ENCODE peak calls at places on chromosomes 16 and 17, in six cellular contexts. One of them, this sample, is unnamed.

GRCh38 chr16:8505327-8505991 is 84.9 kb downstream of the TMEM114 start:
- DNase-seq in heart right ventricle: no peak
- DNase-seq in tibial artery: no peak
- DNase-seq in adipocyte: no peak
- DNase-seq in right cardiac atrium: no peak
- DNase-seq in colonic mucosa: peak; percentile 43
- DNase-seq in this sample: no peak

GRCh38 chr16:84543931-84544776 is 39.7 kb upstream of the MEAK7 start:
- DNase-seq in heart right ventricle: peak; percentile 15
- DNase-seq in tibial artery: no peak
- DNase-seq in adipocyte: no peak
- DNase-seq in right cardiac atrium: no peak
- DNase-seq in colonic mucosa: peak; percentile 45
- DNase-seq in this sample: no peak

GRCh38 chr17:5378566-5379207 is 40.8 kb downstream of the NUP88 start:
- DNase-seq in heart right ventricle: no peak
- DNase-seq in tibial artery: no peak
- DNase-seq in adipocyte: no peak
- DNase-seq in right cardiac atrium: no peak
- DNase-seq in colonic mucosa: no peak
- DNase-seq in this sample: no peak

GRCh38 chr17:17186051-17186450 is 20.1 kb downstream of the PLD6 start:
- DNase-seq in heart right ventricle: no peak
- DNase-seq in tibial artery: no peak
- DNase-seq in adipocyte: no peak
- DNase-seq in right cardiac atrium: no peak
- DNase-seq in colonic mucosa: no peak
- DNase-seq in this sample: peak; percentile 79

GRCh38 chr17:7484964-7485377 is 805 bp downstream of the POLR2A start:
- DNase-seq in heart right ventricle: no peak
- DNase-seq in tibial artery: no peak
- DNase-seq in adipocyte: no peak
- DNase-seq in right cardiac atrium: no peak
- DNase-seq in colonic mucosa: no peak
- DNase-seq in this sample: no peak

GRCh38 chr16:17290237-17290636 is 180.5 kb downstream of the XYLT1 start:
- DNase-seq in heart right ventricle: no peak
- DNase-seq in tibial artery: no peak
- DNase-seq in adipocyte: no peak
- DNase-seq in right cardiac atrium: no peak
- DNase-seq in colonic mucosa: no peak
- DNase-seq in this sample: no peak

GRCh38 chr17:68125471-68125870 is 89.9 kb downstream of the KPNA2 start:
- DNase-seq in heart right ventricle: no peak
- DNase-seq in tibial artery: no peak
- DNase-seq in adipocyte: no peak
- DNase-seq in right cardiac atrium: no peak
- DNase-seq in colonic mucosa: no peak
- DNase-seq in this sample: no peak

GRCh38 chr17:26731005-26731921 is 562.7 kb upstream of the WSB1 start:
- DNase-seq in heart right ventricle: no peak
- DNase-seq in tibial artery: no peak
- DNase-seq in adipocyte: no peak
- DNase-seq in right cardiac atrium: no peak
- DNase-seq in colonic mucosa: no peak
- DNase-seq in this sample: peak; percentile 78

GRCh38 chr16:1389762-1390161 is 24.7 kb downstream of the UNKL start:
- DNase-seq in heart right ventricle: no peak
- DNase-seq in tibial artery: no peak
- DNase-seq in adipocyte: no peak
- DNase-seq in right cardiac atrium: no peak
- DNase-seq in colonic mucosa: no peak
- DNase-seq in this sample: no peak

GRCh38 chr16:86988920-86989715 is 328.1 kb downstream of the C16orf95 start:
- DNase-seq in heart right ventricle: no peak
- DNase-seq in tibial artery: no peak
- DNase-seq in adipocyte: no peak
- DNase-seq in right cardiac atrium: no peak
- DNase-seq in colonic mucosa: no peak
- DNase-seq in this sample: no peak

GRCh38 chr16:22681881-22682291 is 132.1 kb upstream of the HS3ST2 start:
- DNase-seq in heart right ventricle: no peak
- DNase-seq in tibial artery: no peak
- DNase-seq in adipocyte: no peak
- DNase-seq in right cardiac atrium: no peak
- DNase-seq in colonic mucosa: no peak
- DNase-seq in this sample: no peak

GRCh38 chr16:64238576-64238975 is 883.3 kb downstream of the CDH11 start:
- DNase-seq in heart right ventricle: no peak
- DNase-seq in tibial artery: no peak
- DNase-seq in adipocyte: peak; percentile 28
- DNase-seq in right cardiac atrium: no peak
- DNase-seq in colonic mucosa: no peak
- DNase-seq in this sample: no peak

GRCh38 chr17:79755591-79755990 is 22.4 kb upstream of the CBX2 start:
- DNase-seq in heart right ventricle: no peak
- DNase-seq in tibial artery: no peak
- DNase-seq in adipocyte: no peak
- DNase-seq in right cardiac atrium: no peak
- DNase-seq in colonic mucosa: no peak
- DNase-seq in this sample: peak; percentile 10

GRCh38 chr16:69423189-69423588 is 1.2 kb upstream of the CYB5B start:
- DNase-seq in heart right ventricle: no peak
- DNase-seq in tibial artery: no peak
- DNase-seq in adipocyte: no peak
- DNase-seq in right cardiac atrium: no peak
- DNase-seq in colonic mucosa: no peak
- DNase-seq in this sample: no peak

GRCh38 chr17:30344283-30345088 is 10.6 kb upstream of the TMIGD1 start:
- DNase-seq in heart right ventricle: peak; percentile 56
- DNase-seq in tibial artery: no peak
- DNase-seq in adipocyte: peak; percentile 48
- DNase-seq in right cardiac atrium: peak; percentile 43
- DNase-seq in colonic mucosa: peak; percentile 82
- DNase-seq in this sample: peak; percentile 79

GRCh38 chr16:1773703-1774455 is 945 bp upstream of the MRPS34 start:
- DNase-seq in heart right ventricle: no peak
- DNase-seq in tibial artery: no peak
- DNase-seq in adipocyte: peak; percentile 51
- DNase-seq in right cardiac atrium: no peak
- DNase-seq in colonic mucosa: no peak
- DNase-seq in this sample: no peak

GRCh38 chr17:82440377-82440981 is 10.1 kb downstream of the CYBC1 start:
- DNase-seq in heart right ventricle: no peak
- DNase-seq in tibial artery: no peak
- DNase-seq in adipocyte: no peak
- DNase-seq in right cardiac atrium: peak; percentile 28
- DNase-seq in colonic mucosa: peak; percentile 24
- DNase-seq in this sample: peak; percentile 81

GRCh38 chr17:82438401-82439193 is 12.0 kb downstream of the CYBC1 start:
- DNase-seq in heart right ventricle: no peak
- DNase-seq in tibial artery: no peak
- DNase-seq in adipocyte: no peak
- DNase-seq in right cardiac atrium: no peak
- DNase-seq in colonic mucosa: no peak
- DNase-seq in this sample: no peak

GRCh38 chr17:82440991-82441627 is 9.4 kb downstream of the CYBC1 start:
- DNase-seq in heart right ventricle: no peak
- DNase-seq in tibial artery: no peak
- DNase-seq in adipocyte: no peak
- DNase-seq in right cardiac atrium: peak; percentile 46
- DNase-seq in colonic mucosa: no peak
- DNase-seq in this sample: no peak

GRCh38 chr17:82439829-82440365 is 10.7 kb downstream of the CYBC1 start:
- DNase-seq in heart right ventricle: no peak
- DNase-seq in tibial artery: no peak
- DNase-seq in adipocyte: no peak
- DNase-seq in right cardiac atrium: no peak
- DNase-seq in colonic mucosa: no peak
- DNase-seq in this sample: no peak

GRCh38 chr17:82439194-82439828 is 11.2 kb downstream of the CYBC1 start:
- DNase-seq in heart right ventricle: no peak
- DNase-seq in tibial artery: no peak
- DNase-seq in adipocyte: no peak
- DNase-seq in right cardiac atrium: peak; percentile 26
- DNase-seq in colonic mucosa: no peak
- DNase-seq in this sample: no peak
- H3K9me3 ChIP-seq in heart right ventricle: no peaks in the 10 kb centered on the region
- H3K9me3 ChIP-seq in tibial artery: no peaks in the 10 kb centered on the region
- H3K9me3 ChIP-seq in adipocyte: no peaks in the 10 kb centered on the region
- H3K9me3 ChIP-seq in right cardiac atrium: no peaks in the 10 kb centered on the region
- H3K9me3 ChIP-seq in colonic mucosa: no peaks in the 10 kb centered on the region
- H3K9me3 ChIP-seq in this sample: no peaks in the 10 kb centered on the region

GRCh38 chr17:59366040-59366757 is 34.7 kb downstream of the YPEL2 start:
- DNase-seq in heart right ventricle: no peak
- DNase-seq in tibial artery: no peak
- DNase-seq in adipocyte: no peak
- DNase-seq in right cardiac atrium: no peak
- DNase-seq in colonic mucosa: no peak
- DNase-seq in this sample: no peak

GRCh38 chr17:59361386-59361785 is 29.9 kb downstream of the YPEL2 start:
- DNase-seq in heart right ventricle: no peak
- DNase-seq in tibial artery: no peak
- DNase-seq in adipocyte: peak; percentile 97
- DNase-seq in right cardiac atrium: no peak
- DNase-seq in colonic mucosa: no peak
- DNase-seq in this sample: no peak

GRCh38 chr17:59365383-59365981 is 34.0 kb downstream of the YPEL2 start:
- DNase-seq in heart right ventricle: no peak
- DNase-seq in tibial artery: no peak
- DNase-seq in adipocyte: no peak
- DNase-seq in right cardiac atrium: no peak
- DNase-seq in colonic mucosa: no peak
- DNase-seq in this sample: no peak

GRCh38 chr17:59362811-59363205 is 31.4 kb downstream of the YPEL2 start:
- DNase-seq in heart right ventricle: no peak
- DNase-seq in tibial artery: no peak
- DNase-seq in adipocyte: no peak
- DNase-seq in right cardiac atrium: no peak
- DNase-seq in colonic mucosa: no peak
- DNase-seq in this sample: no peak

DNA sequence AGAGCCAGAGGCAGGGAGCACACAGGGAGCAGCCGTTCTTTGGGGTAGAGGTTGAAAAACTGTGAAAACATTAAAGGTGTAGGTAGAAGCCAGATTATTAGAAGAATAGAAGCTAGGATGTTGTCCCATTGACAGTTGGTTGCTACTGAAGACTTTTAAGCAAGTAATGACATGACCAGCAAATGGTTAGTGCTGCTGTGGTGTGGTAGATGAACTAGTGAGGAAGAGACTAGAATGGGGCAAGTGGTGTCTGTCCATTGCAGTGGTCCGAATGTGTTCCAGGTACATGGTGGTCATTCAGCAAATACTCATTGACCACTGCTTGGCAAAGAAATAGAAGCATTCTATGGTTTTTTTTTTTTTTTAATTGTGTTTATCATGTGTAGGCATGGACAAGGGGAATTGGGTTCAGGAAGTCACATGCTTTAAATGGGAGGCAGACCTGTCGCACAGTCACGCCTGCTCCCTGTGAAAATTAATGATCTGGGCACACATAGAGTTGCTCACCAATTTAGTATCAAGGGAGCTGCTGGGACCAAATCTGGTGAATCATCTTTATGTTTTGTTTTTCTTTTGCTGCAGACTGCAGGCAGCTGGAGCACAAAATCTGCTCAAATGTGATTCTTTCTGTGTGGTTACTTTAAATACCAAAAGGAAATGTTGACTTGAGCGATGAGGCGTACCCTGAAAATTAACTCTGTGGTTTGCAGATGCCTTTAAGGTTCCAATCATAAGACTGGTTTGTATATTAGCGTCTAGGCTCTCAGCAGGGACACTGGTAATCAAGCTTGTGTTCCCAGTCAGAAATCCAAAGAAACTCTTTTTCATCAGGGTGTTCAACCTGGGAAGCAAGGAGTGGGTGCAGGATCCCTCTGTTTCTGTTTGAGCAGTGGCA is 30.7 kb downstream of the YPEL2 start:
- DNase-seq in heart right ventricle: no peak
- DNase-seq in tibial artery: no peak
- DNase-seq in adipocyte: peak; percentile 88
- DNase-seq in right cardiac atrium: no peak
- DNase-seq in colonic mucosa: no peak
- DNase-seq in this sample: no peak
- H3K4me3 ChIP-seq in heart right ventricle: no peak overlapping the region
- H3K4me3 ChIP-seq in tibial artery: peak overlapping the region; percentile 9
- H3K4me3 ChIP-seq in adipocyte: peak overlapping the region; percentile 61
- H3K4me3 ChIP-seq in right cardiac atrium: no peak overlapping the region
- H3K4me3 ChIP-seq in colonic mucosa: no peak overlapping the region
- H3K4me3 ChIP-seq in this sample: no peak overlapping the region

DNA sequence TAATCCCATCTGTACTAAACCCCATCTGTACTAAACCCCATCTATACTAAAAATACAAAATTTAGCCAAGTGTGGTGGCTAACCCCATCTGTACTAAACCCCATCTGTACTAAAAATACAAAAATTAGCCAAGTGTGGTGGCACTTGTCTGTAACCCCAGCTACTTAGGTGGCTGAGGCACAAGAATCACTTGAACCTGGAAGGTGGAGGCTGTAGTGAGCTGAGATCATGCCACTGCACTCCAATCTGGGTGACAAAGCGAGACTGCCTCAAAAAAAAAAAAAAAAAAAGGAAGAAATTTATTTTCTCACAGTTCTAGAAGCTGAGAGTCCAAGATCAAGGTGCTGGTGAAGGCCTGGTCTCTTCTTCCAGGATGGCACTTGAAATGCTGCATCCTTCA is 12.1 kb downstream of the ZFP1 start:
- DNase-seq in heart right ventricle: no peak
- DNase-seq in tibial artery: no peak
- DNase-seq in adipocyte: no peak
- DNase-seq in right cardiac atrium: no peak
- DNase-seq in colonic mucosa: no peak
- DNase-seq in this sample: no peak
- H3K9me3 ChIP-seq in heart right ventricle: peaks cover 23% of the 10 kb centered on the region
- H3K9me3 ChIP-seq in tibial artery: no peaks in the 10 kb centered on the region
- H3K9me3 ChIP-seq in adipocyte: peaks cover 28% of the 10 kb centered on the region
- H3K9me3 ChIP-seq in right cardiac atrium: no peaks in the 10 kb centered on the region
- H3K9me3 ChIP-seq in colonic mucosa: no peaks in the 10 kb centered on the region
- H3K9me3 ChIP-seq in this sample: peaks cover 6% of the 10 kb centered on the region

DNA sequence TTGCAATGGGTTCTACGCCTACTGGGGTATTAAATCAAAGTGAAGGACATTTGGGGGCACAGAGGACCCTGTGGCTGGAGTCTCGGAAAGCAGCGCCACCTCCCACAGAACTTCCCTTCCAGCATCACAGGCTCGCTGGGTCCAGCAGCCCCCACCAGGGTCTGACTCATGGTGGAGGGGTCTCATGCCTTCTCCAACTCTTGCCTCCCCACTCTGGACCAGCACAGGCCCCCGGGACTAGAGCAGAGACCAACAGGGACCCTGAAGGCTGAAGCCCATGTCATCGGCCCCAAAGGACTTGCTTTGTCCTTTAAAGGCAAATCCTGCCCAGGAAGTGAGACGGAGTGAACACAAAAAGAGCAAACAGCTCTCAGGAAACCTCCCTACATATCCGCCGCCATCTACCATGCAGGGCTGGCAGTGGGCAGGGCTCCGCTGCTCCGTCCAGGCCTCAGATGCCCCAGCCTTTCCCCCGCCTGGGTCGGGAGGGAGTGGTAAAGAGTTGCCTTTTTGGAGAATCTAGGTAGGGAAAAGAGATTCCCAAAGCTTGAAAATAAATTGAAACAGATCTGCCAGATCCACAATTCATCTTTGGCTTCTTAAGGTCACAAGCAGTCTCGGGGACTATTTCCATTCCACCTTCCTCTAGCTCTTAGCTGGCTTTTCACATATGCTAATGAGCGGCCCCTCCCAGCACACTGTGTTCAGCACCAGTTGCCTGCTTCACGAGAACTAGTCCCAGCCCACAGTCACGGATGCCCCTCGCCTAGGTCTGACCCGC is 2.1 kb upstream of the GPRC5C start:
- DNase-seq in heart right ventricle: peak; percentile 37
- DNase-seq in tibial artery: no peak
- DNase-seq in adipocyte: no peak
- DNase-seq in right cardiac atrium: no peak
- DNase-seq in colonic mucosa: peak; percentile 69
- DNase-seq in this sample: peak; percentile 65
- H3K4me3 ChIP-seq in heart right ventricle: peak overlapping the region; percentile 75
- H3K4me3 ChIP-seq in tibial artery: peak overlapping the region; percentile 84
- H3K4me3 ChIP-seq in adipocyte: no peak overlapping the region
- H3K4me3 ChIP-seq in right cardiac atrium: peak overlapping the region; percentile 57
- H3K4me3 ChIP-seq in colonic mucosa: peak overlapping the region; percentile 81
- H3K4me3 ChIP-seq in this sample: peak overlapping the region; percentile 49

This sample was measured in left lung.